ENCODE peak calls at places on chromosomes 6 and 20, in nine cellular contexts. L is Caco-2, F is kidney, A is breast epithelium, I is upper lobe of right lung, K is retinal pigment epithelial cell, Y is BJ, D is gastrocnemius medialis, J is astrocyte. W is an unnamed sample.

GRCh38 chr20:63140683-63141433 is 75.1 kb downstream of the YTHDF1 start:
- DNase-seq in L (peak; percentile 29), F (peak; percentile 63), A (no peak), I (no peak), K (no peak), Y (no peak), D (no peak), J (no peak), W (no peak)

GRCh38 chr6:38107073-38107472 is 287.5 kb downstream of the ZFAND3 start:
- DNase-seq in L (no peak), F (no peak), A (no peak), I (no peak), K (no peak), Y (no peak), D (no peak), J (no peak), W (no peak)

GRCh38 chr20:33668087-33668790 is 1.5 kb downstream of the ACTL10 start:
- DNase-seq in L (peak; percentile 93), F (peak; percentile 93), A (peak; percentile 81), I (no peak), K (no peak), Y (no peak), D (peak; percentile 77), J (no peak), W (no peak)

GRCh38 chr6:165245716-165246115 is 63.7 kb downstream of the C6orf118 start:
- DNase-seq in L (no peak), F (no peak), A (no peak), I (no peak), K (no peak), Y (no peak), D (no peak), J (peak; percentile 2), W (no peak)

GRCh38 chr6:31763617-31763940 is 1.1 kb downstream of the SAPCD1 start:
- DNase-seq in L (peak; percentile 67), F (peak; percentile 27), A (no peak), I (no peak), K (peak; percentile 53), Y (peak; percentile 39), D (no peak), J (peak; percentile 34), W (no peak)

GRCh38 chr6:166572370-166573261 is 13.9 kb downstream of the RAMACL start:
- DNase-seq in L (no peak), F (no peak), A (no peak), I (no peak), K (no peak), Y (no peak), D (no peak), J (peak; percentile 74), W (no peak)

GRCh38 chr20:32626859-32627636 is 41.9 kb upstream of the NOL4L start:
- DNase-seq in L (no peak), F (no peak), A (no peak), I (no peak), K (peak; percentile 18), Y (no peak), D (no peak), J (no peak), W (no peak)

GRCh38 chr6:37779111-37779800 is 40.3 kb upstream of the ZFAND3 start:
- DNase-seq in L (no peak), F (peak; percentile 59), A (no peak), I (no peak), K (no peak), Y (no peak), D (no peak), J (peak; percentile 12), W (no peak)

GRCh38 chr6:3751730-3752537 is 421 bp upstream of the PXDC1 start:
- DNase-seq in L (peak; percentile 93), F (peak; percentile 96), A (peak; percentile 86), I (peak; percentile 95), K (peak; percentile 81), Y (peak; percentile 58), D (peak; percentile 76), J (peak; percentile 84), W (no peak)

GRCh38 chr20:52847029-52847660 is 125.0 kb upstream of the TSHZ2 start:
- DNase-seq in L (no peak), F (no peak), A (no peak), I (no peak), K (no peak), Y (no peak), D (no peak), J (no peak), W (no peak)

GRCh38 chr20:19026901-19027644 is 185.4 kb upstream of the SLC24A3 start:
- DNase-seq in L (no peak), F (no peak), A (no peak), I (no peak), K (no peak), Y (no peak), D (no peak), J (no peak), W (no peak)

GRCh38 chr20:37976862-37977261 is 56.4 kb downstream of the TTI1 start:
- DNase-seq in L (no peak), F (no peak), A (no peak), I (no peak), K (no peak), Y (no peak), D (no peak), J (no peak), W (no peak)

DNA sequence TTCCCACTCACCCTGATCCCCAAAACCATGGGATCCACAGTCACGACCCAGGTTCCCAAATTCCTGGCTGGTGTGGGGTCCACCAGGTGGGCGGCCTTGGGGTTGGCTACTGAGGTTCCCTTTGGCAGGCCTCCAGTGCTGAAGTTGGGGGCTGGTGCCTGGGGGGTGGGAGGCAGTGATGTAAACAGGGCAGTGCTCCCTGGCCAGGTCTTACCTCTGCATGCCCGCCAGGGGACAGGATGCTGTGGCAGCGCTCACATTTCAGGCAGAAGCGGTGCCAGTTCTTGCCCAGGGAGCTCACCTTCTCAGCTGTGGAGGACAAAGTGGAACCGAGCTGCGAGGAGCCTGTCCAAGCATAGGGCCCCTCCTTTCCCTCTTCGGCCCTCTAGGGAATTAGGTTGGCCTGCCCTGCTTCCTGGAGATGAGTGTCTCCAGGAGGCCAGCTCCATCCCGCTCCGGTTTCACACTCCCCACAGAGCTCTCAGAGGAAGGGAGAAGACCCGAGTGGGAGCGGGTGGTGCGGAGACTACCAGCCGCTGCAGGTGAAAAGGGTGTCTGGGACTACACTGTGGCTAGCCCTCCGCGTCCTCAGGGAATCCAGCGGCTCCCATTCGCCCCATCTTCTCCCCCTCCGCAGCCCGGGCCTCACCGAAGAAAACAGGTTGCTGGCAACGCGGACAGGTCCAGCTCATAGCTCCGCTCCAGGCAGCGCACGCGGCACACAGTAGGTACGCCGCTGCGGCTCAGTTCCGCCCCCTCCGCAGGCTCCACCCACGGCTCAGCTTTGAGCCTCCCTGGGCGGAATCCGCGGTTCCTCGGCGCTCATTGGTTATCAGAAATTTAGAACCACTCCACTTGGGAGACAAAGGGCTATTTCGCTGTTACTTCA is at the start of gene CRIP3:
- DNase-seq in L (no peak), F (peak; percentile 68), A (no peak), I (no peak), K (no peak), Y (no peak), D (no peak), J (no peak), W (no peak)
- H3K4me3 ChIP-seq in L (no peak within 1 kb of the TSS), F (peak within 1 kb of the TSS; percentile 33), A (peak within 1 kb of the TSS; percentile 25), I (peak within 1 kb of the TSS; percentile 36), K (peak within 1 kb of the TSS; percentile 14), Y (peak within 1 kb of the TSS; percentile 25), D (peak within 1 kb of the TSS; percentile 54), J (no peak within 1 kb of the TSS), W (peak within 1 kb of the TSS; percentile 41)

GRCh38 chr20:60815656-60816055 is 436.4 kb upstream of the CDH4 start:
- DNase-seq in L (no peak), F (no peak), A (no peak), I (no peak), K (no peak), Y (no peak), D (no peak), J (no peak), W (no peak)

GRCh38 chr20:60808701-60809100 is 443.4 kb upstream of the CDH4 start:
- DNase-seq in L (peak; percentile 26), F (no peak), A (no peak), I (no peak), K (no peak), Y (no peak), D (no peak), J (no peak), W (no peak)

GRCh38 chr20:60810561-60810960 is 441.5 kb upstream of the CDH4 start:
- DNase-seq in L (no peak), F (no peak), A (no peak), I (no peak), K (no peak), Y (no peak), D (no peak), J (no peak), W (no peak)

GRCh38 chr20:60813066-60813465 is 439.0 kb upstream of the CDH4 start:
- DNase-seq in L (peak; percentile 18), F (no peak), A (no peak), I (no peak), K (no peak), Y (no peak), D (no peak), J (no peak), W (no peak)

GRCh38 chr20:60812561-60812960 is 439.5 kb upstream of the CDH4 start:
- DNase-seq in L (peak; percentile 5), F (no peak), A (no peak), I (no peak), K (no peak), Y (no peak), D (no peak), J (no peak), W (no peak)
- TF ChIP-seq CTCF in L (no peak), F (no peak), A (no peak), I (no peak), K (no peak), Y (no peak), D (no peak), J (no peak), W (no peak)

DNA sequence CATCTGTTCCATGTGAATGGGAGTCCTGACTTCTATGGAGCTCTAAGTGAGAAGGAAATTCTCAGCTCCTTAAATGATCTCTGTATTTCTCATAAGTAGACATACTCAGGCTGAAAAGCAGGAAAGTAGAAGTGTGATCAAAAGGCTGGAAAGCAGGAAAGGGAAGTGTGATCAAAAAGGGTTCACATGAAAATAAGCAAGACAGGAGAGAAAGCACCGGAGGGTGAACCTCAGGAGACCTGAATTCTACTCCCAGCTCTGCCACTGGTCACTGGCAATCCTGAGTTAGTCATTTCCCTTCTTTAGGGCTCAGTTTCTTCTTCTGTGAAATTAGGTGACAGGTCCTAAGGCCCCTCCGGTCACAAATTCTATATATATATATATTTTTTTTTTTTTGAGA is 55.5 kb upstream of the TRERF1 start:
- DNase-seq in L (no peak), F (no peak), A (no peak), I (no peak), K (no peak), Y (no peak), D (no peak), J (no peak), W (no peak)
- H3K4me3 ChIP-seq in L (no peak overlapping the region), F (no peak overlapping the region), A (no peak overlapping the region), I (no peak overlapping the region), K (no peak overlapping the region), Y (no peak overlapping the region), D (no peak overlapping the region), J (no peak overlapping the region), W (no peak overlapping the region)

GRCh38 chr6:135438907-135439535 is 58.5 kb downstream of the AHI1 start:
- DNase-seq in L (no peak), F (no peak), A (no peak), I (no peak), K (no peak), Y (no peak), D (no peak), J (no peak), W (no peak)
- TF ChIP-seq CTCF in L (peak; percentile 53), F (peak; percentile 2), A (peak; percentile 22), I (peak; percentile 40), K (peak; percentile 50), Y (peak; percentile 53), D (no peak), J (peak; percentile 53), W (peak; percentile 54)

W was measured in epithelial cell of proximal tubule.